ENCODE peak calls at places on chromosomes 12 and 14, in ten cellular contexts. O is CD8-positive, alpha-beta T cell; M is Peyer's patch; R is thyroid gland; P is ascending aorta; H is AG04450; T is DND-41; N is HCT116; L is IMR-90; Q is gastrocnemius medialis. B is an unnamed sample.

GRCh38 chr12:78864483-78865296 is at the start of gene SYT1:
- DNase-seq in O (no peak), M (peak; percentile 20), R (peak; percentile 13), P (peak; percentile 59), H (peak; percentile 65), T (no peak), N (no peak), L (peak; percentile 85), Q (no peak), B (peak; percentile 83)

GRCh38 chr14:104532191-104532555 is 47.4 kb upstream of the C14orf180 start:
- DNase-seq in O (no peak), M (no peak), R (no peak), P (no peak), H (no peak), T (no peak), N (no peak), L (no peak), Q (peak; percentile 21), B (no peak)

GRCh38 chr14:94355191-94355794 is 32.2 kb upstream of the SERPINA6 start:
- DNase-seq in O (no peak), M (no peak), R (peak; percentile 57), P (peak; percentile 67), H (peak; percentile 26), T (no peak), N (no peak), L (peak; percentile 65), Q (no peak), B (no peak)

GRCh38 chr14:22689186-22689585 is 45.0 kb upstream of the OR6J1 start:
- DNase-seq in O (no peak), M (no peak), R (no peak), P (no peak), H (peak; percentile 74), T (no peak), N (peak; percentile 89), L (peak; percentile 92), Q (no peak), B (no peak)

GRCh38 chr12:109435428-109436180 is 41.5 kb downstream of the KCTD10 start:
- DNase-seq in O (no peak), M (no peak), R (peak; percentile 79), P (no peak), H (no peak), T (no peak), N (no peak), L (no peak), Q (no peak), B (no peak)

GRCh38 chr12:54215990-54216579 is 27.3 kb upstream of the SMUG1 start:
- DNase-seq in O (no peak), M (peak; percentile 50), R (no peak), P (no peak), H (no peak), T (peak; percentile 35), N (no peak), L (no peak), Q (no peak), B (no peak)

GRCh38 chr12:104177663-104178501 is 37.7 kb upstream of the TXNRD1 start:
- DNase-seq in O (no peak), M (peak; percentile 26), R (peak; percentile 20), P (peak; percentile 92), H (peak; percentile 89), T (peak; percentile 28), N (peak; percentile 33), L (peak; percentile 97), Q (peak; percentile 75), B (peak; percentile 93)

GRCh38 chr14:33126433-33126832 is 187.8 kb downstream of the NPAS3 start:
- DNase-seq in O (no peak), M (no peak), R (no peak), P (no peak), H (no peak), T (no peak), N (no peak), L (no peak), Q (no peak), B (no peak)

GRCh38 chr12:131221061-131221945 is 267.6 kb downstream of the ADGRD1 start:
- DNase-seq in O (no peak), M (no peak), R (peak; percentile 55), P (no peak), H (no peak), T (no peak), N (no peak), L (no peak), Q (no peak), B (no peak)

GRCh38 chr12:94205738-94206310 is 57.4 kb downstream of the PLXNC1 start:
- DNase-seq in O (no peak), M (no peak), R (no peak), P (no peak), H (no peak), T (no peak), N (no peak), L (no peak), Q (no peak), B (no peak)

GRCh38 chr12:9752145-9752717 is 8.5 kb downstream of the CD69 start:
- DNase-seq in O (no peak), M (no peak), R (no peak), P (no peak), H (no peak), T (no peak), N (no peak), L (no peak), Q (no peak), B (no peak)

GRCh38 chr12:53735556-53735955 is 8.3 kb upstream of the CALCOCO1 start:
- DNase-seq in O (no peak), M (no peak), R (no peak), P (no peak), H (no peak), T (no peak), N (no peak), L (no peak), Q (peak; percentile 64), B (no peak)

GRCh38 chr12:79023261-79023660 is 158.7 kb downstream of the SYT1 start:
- DNase-seq in O (no peak), M (no peak), R (no peak), P (no peak), H (no peak), T (no peak), N (no peak), L (no peak), Q (no peak), B (no peak)

GRCh38 chr14:61608245-61609142 is 86.8 kb upstream of the HIF1A start:
- DNase-seq in O (no peak), M (no peak), R (peak; percentile 84), P (no peak), H (no peak), T (no peak), N (no peak), L (peak; percentile 52), Q (no peak), B (no peak)

GRCh38 chr12:88539893-88540292 is 40.4 kb downstream of the KITLG start:
- DNase-seq in O (no peak), M (no peak), R (no peak), P (no peak), H (no peak), T (no peak), N (no peak), L (no peak), Q (no peak), B (no peak)

GRCh38 chr12:19994970-19995369 is 373.4 kb upstream of the PDE3A start:
- DNase-seq in O (no peak), M (no peak), R (no peak), P (no peak), H (no peak), T (no peak), N (no peak), L (no peak), Q (no peak), B (no peak)
- TF ChIP-seq CTCF in O (no peak), M (no peak), R (no peak), P (peak; percentile 8), H (peak; percentile 20), T (peak; percentile 9), N (peak; percentile 35), L (peak; percentile 25), Q (no peak), B (no peak)

GRCh38 chr12:92971869-92972524 is 42.9 kb upstream of the EEA1 start:
- DNase-seq in O (no peak), M (no peak), R (peak; percentile 62), P (no peak), H (peak; percentile 37), T (no peak), N (no peak), L (peak; percentile 86), Q (no peak), B (no peak)
- H3K27ac ChIP-seq in O (no peak overlapping the region), M (no peak overlapping the region), R (peak overlapping the region; percentile 39), P (no peak overlapping the region), H (peak overlapping the region; percentile 40), T (no peak overlapping the region), N (no peak overlapping the region), L (peak overlapping the region; percentile 13), Q (no peak overlapping the region), B (no peak overlapping the region)

DNA sequence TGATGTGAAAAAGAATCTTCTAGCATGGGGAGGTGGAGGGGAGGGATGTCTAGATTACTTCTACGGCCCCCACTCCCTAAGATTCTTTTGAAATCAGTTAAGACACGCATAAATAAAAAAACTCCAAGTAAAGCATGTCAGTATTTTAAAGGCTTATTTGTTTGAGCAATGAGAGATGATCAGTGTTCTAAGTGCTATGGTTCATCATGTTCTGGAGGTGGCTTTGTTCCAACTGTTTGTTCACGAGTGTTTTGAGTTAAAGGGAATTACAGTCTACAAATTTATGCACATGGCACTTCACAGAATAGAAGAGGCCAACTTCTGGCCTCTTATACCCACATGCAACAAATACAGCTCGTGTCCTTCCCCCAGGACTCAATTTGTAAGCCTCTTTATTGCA is 394.9 kb downstream of the RAD51B start:
- DNase-seq in O (no peak), M (no peak), R (no peak), P (no peak), H (no peak), T (no peak), N (no peak), L (no peak), Q (no peak), B (no peak)
- TF ChIP-seq CTCF in O (no peak), M (no peak), R (no peak), P (no peak), H (no peak), T (no peak), N (no peak), L (no peak), Q (no peak), B (no peak)

GRCh38 chr14:90295870-90296516 is 35.7 kb downstream of the NRDE2 start:
- DNase-seq in O (no peak), M (no peak), R (no peak), P (no peak), H (no peak), T (no peak), N (no peak), L (peak; percentile 67), Q (no peak), B (no peak)

GRCh38 chr14:90300649-90301048 is 31.1 kb downstream of the NRDE2 start:
- DNase-seq in O (no peak), M (no peak), R (no peak), P (no peak), H (no peak), T (no peak), N (no peak), L (peak; percentile 24), Q (no peak), B (no peak)

GRCh38 chr14:90299408-90299807 is 32.3 kb downstream of the NRDE2 start:
- DNase-seq in O (no peak), M (no peak), R (no peak), P (no peak), H (no peak), T (no peak), N (no peak), L (no peak), Q (peak; percentile 80), B (no peak)

GRCh38 chr14:90301122-90301521 is 30.6 kb downstream of the NRDE2 start:
- DNase-seq in O (no peak), M (no peak), R (no peak), P (no peak), H (no peak), T (no peak), N (no peak), L (no peak), Q (no peak), B (no peak)

GRCh38 chr14:90298230-90298629 is 33.5 kb downstream of the NRDE2 start:
- DNase-seq in O (no peak), M (no peak), R (no peak), P (no peak), H (no peak), T (no peak), N (no peak), L (no peak), Q (no peak), B (no peak)
- H3K27ac ChIP-seq in O (no peak overlapping the region), M (no peak overlapping the region), R (no peak overlapping the region), P (no peak overlapping the region), H (no peak overlapping the region), T (no peak overlapping the region), N (no peak overlapping the region), L (no peak overlapping the region), Q (peak overlapping the region; percentile 88), B (no peak overlapping the region)